ENCODE peak calls at places on chromosomes 16 and 17, in eight cellular contexts. One of them, this sample, is unnamed.

GRCh38 chr17:43399839-43400328 is 1.1 kb downstream of the ARL4D start:
- DNase-seq in PC-3: no peak
- DNase-seq in upper lobe of right lung: no peak
- DNase-seq in left lung: no peak
- DNase-seq in BE2C: peak; percentile 52
- DNase-seq in CD4-positive, CD25-positive, alpha-beta regulatory T cell: no peak
- DNase-seq in tibial nerve: no peak
- DNase-seq in DND-41: no peak
- DNase-seq in this sample: no peak

GRCh38 chr16:54931757-54932660 is 1.3 kb downstream of the IRX5 start:
- DNase-seq in left lung: peak; percentile 80
- DNase-seq in CD4-positive, CD25-positive, alpha-beta regulatory T cell: no peak
- DNase-seq in BE2C: no peak
- DNase-seq in tibial nerve: no peak
- DNase-seq in DND-41: peak; percentile 42
- DNase-seq in PC-3: no peak
- DNase-seq in upper lobe of right lung: peak; percentile 67
- DNase-seq in this sample: no peak

GRCh38 chr16:46673320-46674013 is 15.5 kb downstream of the VPS35 start:
- DNase-seq in BE2C: peak; percentile 66
- DNase-seq in CD4-positive, CD25-positive, alpha-beta regulatory T cell: peak; percentile 56
- DNase-seq in DND-41: peak; percentile 45
- DNase-seq in upper lobe of right lung: no peak
- DNase-seq in left lung: peak; percentile 26
- DNase-seq in tibial nerve: no peak
- DNase-seq in PC-3: peak; percentile 60
- DNase-seq in this sample: peak; percentile 57

GRCh38 chr17:17540278-17540906 is 44.2 kb upstream of the RASD1 start:
- DNase-seq in CD4-positive, CD25-positive, alpha-beta regulatory T cell: no peak
- DNase-seq in DND-41: peak; percentile 34
- DNase-seq in left lung: peak; percentile 60
- DNase-seq in BE2C: peak; percentile 49
- DNase-seq in PC-3: no peak
- DNase-seq in tibial nerve: no peak
- DNase-seq in upper lobe of right lung: no peak
- DNase-seq in this sample: no peak

GRCh38 chr17:81019563-81020442 is 15.1 kb upstream of the BAIAP2 start:
- DNase-seq in upper lobe of right lung: peak; percentile 57
- DNase-seq in CD4-positive, CD25-positive, alpha-beta regulatory T cell: no peak
- DNase-seq in left lung: peak; percentile 42
- DNase-seq in BE2C: no peak
- DNase-seq in DND-41: no peak
- DNase-seq in PC-3: no peak
- DNase-seq in tibial nerve: no peak
- DNase-seq in this sample: no peak

GRCh38 chr16:74774223-74775139 is at the start of gene FA2H:
- DNase-seq in upper lobe of right lung: peak; percentile 93
- DNase-seq in PC-3: peak; percentile 88
- DNase-seq in DND-41: peak; percentile 49
- DNase-seq in BE2C: peak; percentile 94
- DNase-seq in CD4-positive, CD25-positive, alpha-beta regulatory T cell: peak; percentile 55
- DNase-seq in tibial nerve: no peak
- DNase-seq in left lung: peak; percentile 94
- DNase-seq in this sample: peak; percentile 93

GRCh38 chr16:64121473-64121872 is 1000.4 kb downstream of the CDH11 start:
- DNase-seq in DND-41: no peak
- DNase-seq in CD4-positive, CD25-positive, alpha-beta regulatory T cell: no peak
- DNase-seq in upper lobe of right lung: no peak
- DNase-seq in tibial nerve: no peak
- DNase-seq in left lung: no peak
- DNase-seq in BE2C: no peak
- DNase-seq in PC-3: peak; percentile 83
- DNase-seq in this sample: no peak

GRCh38 chr16:13756411-13756810 is 163.5 kb upstream of the ERCC4 start:
- DNase-seq in DND-41: no peak
- DNase-seq in PC-3: no peak
- DNase-seq in upper lobe of right lung: no peak
- DNase-seq in CD4-positive, CD25-positive, alpha-beta regulatory T cell: no peak
- DNase-seq in tibial nerve: no peak
- DNase-seq in BE2C: no peak
- DNase-seq in left lung: no peak
- DNase-seq in this sample: no peak

GRCh38 chr17:64115871-64116534 is 13.9 kb downstream of the ERN1 start:
- DNase-seq in tibial nerve: no peak
- DNase-seq in upper lobe of right lung: no peak
- DNase-seq in DND-41: no peak
- DNase-seq in left lung: no peak
- DNase-seq in PC-3: peak; percentile 95
- DNase-seq in CD4-positive, CD25-positive, alpha-beta regulatory T cell: no peak
- DNase-seq in BE2C: no peak
- DNase-seq in this sample: no peak

GRCh38 chr17:155576-155975 is 18.2 kb downstream of the SCGB1C2 start:
- DNase-seq in upper lobe of right lung: no peak
- DNase-seq in tibial nerve: no peak
- DNase-seq in CD4-positive, CD25-positive, alpha-beta regulatory T cell: no peak
- DNase-seq in BE2C: no peak
- DNase-seq in left lung: peak; percentile 24
- DNase-seq in DND-41: no peak
- DNase-seq in PC-3: no peak
- DNase-seq in this sample: no peak
- H3K27me3 ChIP-seq in upper lobe of right lung: no peaks in the 10 kb centered on the region
- H3K27me3 ChIP-seq in tibial nerve: no peaks in the 10 kb centered on the region
- H3K27me3 ChIP-seq in CD4-positive, CD25-positive, alpha-beta regulatory T cell: no peaks in the 10 kb centered on the region
- H3K27me3 ChIP-seq in BE2C: no peaks in the 10 kb centered on the region
- H3K27me3 ChIP-seq in left lung: no peaks in the 10 kb centered on the region
- H3K27me3 ChIP-seq in DND-41: no peaks in the 10 kb centered on the region
- H3K27me3 ChIP-seq in PC-3: no peaks in the 10 kb centered on the region
- H3K27me3 ChIP-seq in this sample: no peaks in the 10 kb centered on the region

DNA sequence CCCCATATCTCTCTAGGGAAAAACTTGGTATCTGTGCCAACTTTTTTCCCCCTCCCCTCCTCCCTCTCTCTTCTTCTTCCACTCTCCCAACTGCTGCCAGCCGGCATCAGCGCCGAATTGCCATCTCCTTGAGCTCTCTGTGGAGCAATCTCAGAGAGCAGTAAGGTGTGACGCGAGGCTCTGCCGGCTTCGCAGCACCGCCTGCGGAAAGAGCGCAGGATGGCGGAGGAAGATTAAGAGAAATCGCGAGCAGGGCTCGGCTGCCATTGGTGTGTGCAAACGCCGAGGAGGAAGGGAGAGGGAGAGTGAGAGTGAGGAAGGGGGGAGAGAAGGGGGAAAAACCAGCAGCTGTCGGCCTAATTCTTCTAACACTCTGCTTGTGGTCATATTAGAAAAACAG is 44.2 kb downstream of the NEUROD2 start:
- DNase-seq in CD4-positive, CD25-positive, alpha-beta regulatory T cell: no peak
- DNase-seq in upper lobe of right lung: no peak
- DNase-seq in tibial nerve: no peak
- DNase-seq in left lung: no peak
- DNase-seq in BE2C: peak; percentile 42
- DNase-seq in PC-3: no peak
- DNase-seq in DND-41: no peak
- DNase-seq in this sample: no peak
- H3K4me3 ChIP-seq in CD4-positive, CD25-positive, alpha-beta regulatory T cell: no peak overlapping the region
- H3K4me3 ChIP-seq in upper lobe of right lung: no peak overlapping the region
- H3K4me3 ChIP-seq in tibial nerve: no peak overlapping the region
- H3K4me3 ChIP-seq in left lung: no peak overlapping the region
- H3K4me3 ChIP-seq in BE2C: peak overlapping the region; percentile 56
- H3K4me3 ChIP-seq in PC-3: no peak overlapping the region
- H3K4me3 ChIP-seq in DND-41: no peak overlapping the region
- H3K4me3 ChIP-seq in this sample: no peak overlapping the region

GRCh38 chr17:66789093-66789492 is 45.8 kb upstream of the CACNG5 start:
- DNase-seq in PC-3: no peak
- DNase-seq in tibial nerve: no peak
- DNase-seq in CD4-positive, CD25-positive, alpha-beta regulatory T cell: no peak
- DNase-seq in DND-41: no peak
- DNase-seq in upper lobe of right lung: no peak
- DNase-seq in left lung: peak; percentile 49
- DNase-seq in BE2C: no peak
- DNase-seq in this sample: no peak
- H3K4me1 ChIP-seq in PC-3: no peaks in the 10 kb centered on the region
- H3K4me1 ChIP-seq in tibial nerve: no peaks in the 10 kb centered on the region
- H3K4me1 ChIP-seq in CD4-positive, CD25-positive, alpha-beta regulatory T cell: no peaks in the 10 kb centered on the region
- H3K4me1 ChIP-seq in DND-41: no peaks in the 10 kb centered on the region
- H3K4me1 ChIP-seq in upper lobe of right lung: peaks cover 4% of the 10 kb centered on the region
- H3K4me1 ChIP-seq in left lung: no peaks in the 10 kb centered on the region
- H3K4me1 ChIP-seq in BE2C: no peaks in the 10 kb centered on the region
- H3K4me1 ChIP-seq in this sample: no peaks in the 10 kb centered on the region

DNA sequence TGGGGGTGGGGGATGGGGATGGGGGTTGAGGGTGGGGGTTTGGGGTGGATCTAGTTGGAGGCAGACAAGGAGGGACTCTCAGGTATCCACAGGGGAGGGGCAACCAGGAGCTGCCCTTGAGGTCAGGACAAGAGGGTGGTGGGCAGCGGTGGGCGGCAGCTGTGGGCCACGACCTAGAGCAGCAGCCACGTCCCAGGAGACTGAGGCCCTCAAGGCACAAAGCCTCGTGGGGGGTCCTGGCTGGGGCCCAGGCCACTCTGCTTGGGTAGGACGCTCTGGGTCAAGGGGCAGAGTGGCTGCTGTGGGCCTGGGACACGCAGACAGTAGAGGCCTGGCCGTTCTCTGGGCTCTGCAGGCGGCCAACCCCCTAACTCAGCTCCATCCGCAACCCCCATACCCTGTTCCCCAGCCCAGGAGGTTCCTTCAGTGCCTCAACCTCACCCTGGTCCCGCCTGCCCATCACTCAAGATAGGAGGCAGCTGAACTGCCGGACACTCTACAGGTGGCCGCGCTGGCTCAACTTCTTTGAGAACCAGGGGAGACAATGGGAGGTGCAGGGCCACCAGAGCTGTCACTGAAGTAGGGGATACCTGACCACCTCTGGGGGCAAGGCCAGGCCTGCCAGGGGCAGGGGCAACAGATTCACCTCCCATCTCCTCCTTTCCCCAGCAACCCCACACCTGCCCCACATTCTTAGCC is 75.6 kb downstream of the ENGASE start:
- DNase-seq in CD4-positive, CD25-positive, alpha-beta regulatory T cell: no peak
- DNase-seq in PC-3: no peak
- DNase-seq in BE2C: no peak
- DNase-seq in upper lobe of right lung: no peak
- DNase-seq in left lung: no peak
- DNase-seq in tibial nerve: no peak
- DNase-seq in DND-41: no peak
- DNase-seq in this sample: no peak
- H3K27me3 ChIP-seq in CD4-positive, CD25-positive, alpha-beta regulatory T cell: no peaks in the 10 kb centered on the region
- H3K27me3 ChIP-seq in PC-3: peaks cover 60% of the 10 kb centered on the region
- H3K27me3 ChIP-seq in BE2C: peaks cover 42% of the 10 kb centered on the region
- H3K27me3 ChIP-seq in upper lobe of right lung: peaks cover 11% of the 10 kb centered on the region
- H3K27me3 ChIP-seq in left lung: no peaks in the 10 kb centered on the region
- H3K27me3 ChIP-seq in tibial nerve: peaks cover 60% of the 10 kb centered on the region
- H3K27me3 ChIP-seq in DND-41: no peaks in the 10 kb centered on the region
- H3K27me3 ChIP-seq in this sample: peaks cover 48% of the 10 kb centered on the region

DNA sequence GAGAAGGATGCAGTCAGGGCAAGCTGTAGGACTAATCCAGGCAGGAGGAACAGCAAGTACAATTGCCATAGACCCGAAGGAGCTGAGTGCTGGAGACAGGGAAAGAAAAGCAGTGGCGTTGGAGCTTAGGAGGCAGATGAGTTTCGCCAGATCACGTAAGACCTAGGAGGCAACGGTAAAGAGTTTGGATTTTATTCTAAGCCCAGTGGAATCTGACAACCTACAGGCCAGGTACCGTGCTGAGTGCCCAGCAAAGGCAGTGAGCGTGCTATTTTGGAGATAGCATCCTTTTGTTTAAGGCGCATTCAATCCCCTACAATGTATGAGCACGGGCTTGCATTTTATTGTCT is 1.2 kb downstream of the USP43 start:
- DNase-seq in CD4-positive, CD25-positive, alpha-beta regulatory T cell: no peak
- DNase-seq in DND-41: no peak
- DNase-seq in left lung: no peak
- DNase-seq in tibial nerve: no peak
- DNase-seq in PC-3: no peak
- DNase-seq in upper lobe of right lung: no peak
- DNase-seq in BE2C: no peak
- DNase-seq in this sample: no peak
- H3K4me3 ChIP-seq in CD4-positive, CD25-positive, alpha-beta regulatory T cell: no peak overlapping the region
- H3K4me3 ChIP-seq in DND-41: no peak overlapping the region
- H3K4me3 ChIP-seq in left lung: peak overlapping the region; percentile 58
- H3K4me3 ChIP-seq in tibial nerve: no peak overlapping the region
- H3K4me3 ChIP-seq in PC-3: peak overlapping the region; percentile 77
- H3K4me3 ChIP-seq in upper lobe of right lung: peak overlapping the region; percentile 59
- H3K4me3 ChIP-seq in BE2C: no peak overlapping the region
- H3K4me3 ChIP-seq in this sample: peak overlapping the region; percentile 44

DNA sequence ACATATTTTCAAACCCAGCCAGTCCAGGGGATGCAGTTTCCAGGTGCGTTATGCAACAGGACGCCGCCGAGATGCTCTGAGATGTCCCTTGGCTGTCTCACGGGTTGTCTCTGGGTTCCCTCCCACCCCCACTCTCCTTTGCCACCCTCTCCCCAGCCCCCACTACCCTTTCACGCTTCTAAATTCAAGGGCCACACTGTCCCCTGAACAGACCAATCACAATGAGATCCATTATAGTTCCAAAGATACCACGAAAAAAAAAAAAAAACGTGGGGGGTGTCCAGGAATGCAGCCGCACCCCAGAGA is 86.7 kb upstream of the CBX4 start:
- DNase-seq in upper lobe of right lung: no peak
- DNase-seq in tibial nerve: no peak
- DNase-seq in left lung: no peak
- DNase-seq in CD4-positive, CD25-positive, alpha-beta regulatory T cell: no peak
- DNase-seq in DND-41: peak; percentile 49
- DNase-seq in PC-3: no peak
- DNase-seq in BE2C: no peak
- DNase-seq in this sample: no peak
- H3K4me1 ChIP-seq in upper lobe of right lung: peaks cover 9% of the 10 kb centered on the region
- H3K4me1 ChIP-seq in tibial nerve: peaks cover 23% of the 10 kb centered on the region
- H3K4me1 ChIP-seq in left lung: peaks cover 10% of the 10 kb centered on the region
- H3K4me1 ChIP-seq in CD4-positive, CD25-positive, alpha-beta regulatory T cell: no peaks in the 10 kb centered on the region
- H3K4me1 ChIP-seq in DND-41: peaks cover 49% of the 10 kb centered on the region
- H3K4me1 ChIP-seq in PC-3: peaks cover 16% of the 10 kb centered on the region
- H3K4me1 ChIP-seq in BE2C: no peaks in the 10 kb centered on the region
- H3K4me1 ChIP-seq in this sample: no peaks in the 10 kb centered on the region

GRCh38 chr16:73610605-73611177 is 562.8 kb upstream of the ZFHX3 start:
- DNase-seq in PC-3: no peak
- DNase-seq in CD4-positive, CD25-positive, alpha-beta regulatory T cell: no peak
- DNase-seq in BE2C: no peak
- DNase-seq in left lung: no peak
- DNase-seq in tibial nerve: no peak
- DNase-seq in upper lobe of right lung: no peak
- DNase-seq in DND-41: no peak
- DNase-seq in this sample: no peak
- H3K27me3 ChIP-seq in PC-3: peaks cover 77% of the 10 kb centered on the region
- H3K27me3 ChIP-seq in CD4-positive, CD25-positive, alpha-beta regulatory T cell: peaks cover 2% of the 10 kb centered on the region
- H3K27me3 ChIP-seq in BE2C: peaks cover 45% of the 10 kb centered on the region
- H3K27me3 ChIP-seq in left lung: peaks cover 5% of the 10 kb centered on the region
- H3K27me3 ChIP-seq in tibial nerve: no peaks in the 10 kb centered on the region
- H3K27me3 ChIP-seq in upper lobe of right lung: peaks cover 21% of the 10 kb centered on the region
- H3K27me3 ChIP-seq in DND-41: peaks cover 23% of the 10 kb centered on the region
- H3K27me3 ChIP-seq in this sample: peaks cover 6% of the 10 kb centered on the region

DNA sequence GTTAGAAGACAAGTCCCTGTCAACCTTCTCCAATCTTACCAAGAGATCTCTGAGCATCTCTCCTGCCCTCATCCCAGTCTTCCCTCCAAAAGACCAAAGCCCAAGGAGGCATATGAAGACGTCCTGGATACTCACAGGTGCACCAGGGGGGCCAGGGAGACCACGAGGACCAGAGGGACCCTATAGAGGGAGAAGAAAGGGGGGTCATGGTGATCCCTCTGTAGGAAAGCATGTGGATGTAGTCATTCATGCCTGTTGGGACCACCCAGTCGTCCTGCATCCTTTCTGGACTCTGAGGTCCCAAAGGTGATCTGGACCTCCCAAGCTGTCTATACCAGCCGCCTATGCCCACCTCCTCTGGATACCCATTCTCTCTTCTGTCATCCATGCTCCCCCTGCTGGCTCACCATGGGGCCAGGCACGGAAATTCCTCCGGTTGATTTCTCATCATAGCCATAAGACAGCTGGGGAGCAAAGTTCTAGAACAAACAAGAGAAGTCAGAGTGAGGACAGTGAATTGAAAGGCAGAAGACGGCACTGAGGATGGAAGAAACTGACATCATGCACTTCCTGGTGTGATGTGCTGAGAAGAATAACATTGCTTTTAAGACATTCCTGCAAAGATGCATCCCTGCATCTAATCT is 3.3 kb downstream of the COL1A1 start:
- DNase-seq in tibial nerve: no peak
- DNase-seq in left lung: no peak
- DNase-seq in BE2C: peak; percentile 77
- DNase-seq in CD4-positive, CD25-positive, alpha-beta regulatory T cell: peak; percentile 36
- DNase-seq in upper lobe of right lung: no peak
- DNase-seq in PC-3: peak; percentile 91
- DNase-seq in DND-41: peak; percentile 55
- DNase-seq in this sample: no peak
- H3K4me3 ChIP-seq in tibial nerve: no peak overlapping the region
- H3K4me3 ChIP-seq in left lung: peak overlapping the region; percentile 43
- H3K4me3 ChIP-seq in BE2C: no peak overlapping the region
- H3K4me3 ChIP-seq in CD4-positive, CD25-positive, alpha-beta regulatory T cell: no peak overlapping the region
- H3K4me3 ChIP-seq in upper lobe of right lung: no peak overlapping the region
- H3K4me3 ChIP-seq in PC-3: peak overlapping the region; percentile 69
- H3K4me3 ChIP-seq in DND-41: no peak overlapping the region
- H3K4me3 ChIP-seq in this sample: no peak overlapping the region

This sample was measured in HAP-1.